ENCODE peak calls at places on chromosome 5, in four cellular contexts. J, Z, I and S are unnamed samples.

GRCh38 chr5:164608507-164608906 is 1103.1 kb downstream of the MAT2B start:
- DNase-seq in Z (no peak), I (no peak), J (no peak), S (no peak)

GRCh38 chr5:132050136-132050535 is 10.3 kb upstream of the IL3 start:
- DNase-seq in J (no peak), Z (no peak), I (peak; percentile 8), S (no peak)

GRCh38 chr5:9604416-9604815 is 25.7 kb downstream of the TAS2R1 start:
- DNase-seq in J (no peak), I (no peak), Z (no peak), S (no peak)

GRCh38 chr5:57816108-57816507 is 333.5 kb upstream of the ACTBL2 start:
- DNase-seq in Z (no peak), J (no peak), I (no peak), S (peak; percentile 82)

GRCh38 chr5:135094339-135095051 is 60.5 kb upstream of the PITX1 start:
- DNase-seq in Z (no peak), I (no peak), J (no peak), S (no peak)

GRCh38 chr5:151082976-151083651 is 2.3 kb upstream of the TNIP1 start:
- DNase-seq in I (no peak), Z (peak; percentile 33), J (no peak), S (no peak)

GRCh38 chr5:115423541-115423940 is 121.0 kb downstream of the FEM1C start:
- DNase-seq in I (peak; percentile 17), Z (no peak), J (no peak), S (no peak)

GRCh38 chr5:173328896-173329369 is 719 bp upstream of the STC2 start:
- DNase-seq in J (peak; percentile 90), I (no peak), Z (no peak), S (no peak)

GRCh38 chr5:42749020-42749419 is 7.6 kb upstream of the CCDC152 start:
- DNase-seq in I (no peak), J (no peak), Z (no peak), S (no peak)

GRCh38 chr5:66666778-66667177 is 70.6 kb downstream of the MAST4 start:
- DNase-seq in I (no peak), J (no peak), Z (no peak), S (no peak)

GRCh38 chr5:6899215-6899614 is 186.0 kb downstream of the TENT4A start:
- DNase-seq in J (no peak), I (no peak), Z (no peak), S (no peak)

GRCh38 chr5:169577966-169578365 is 5.6 kb upstream of the SPDL1 start:
- DNase-seq in J (peak; percentile 53), Z (peak; percentile 12), I (no peak), S (no peak)

GRCh38 chr5:168073991-168074800 is 217.2 kb upstream of the WWC1 start:
- DNase-seq in Z (no peak), I (no peak), J (no peak), S (no peak)

GRCh38 chr5:148932355-148932935 is 106.0 kb downstream of the ADRB2 start:
- DNase-seq in I (no peak), Z (no peak), J (peak; percentile 19), S (no peak)

GRCh38 chr5:12837592-12837991 is 933.3 kb upstream of the CTNND2 start:
- DNase-seq in I (no peak), Z (no peak), J (no peak), S (no peak)

GRCh38 chr5:159582756-159583523 is 252.7 kb upstream of the IL12B start:
- DNase-seq in I (no peak), J (no peak), Z (no peak), S (no peak)

GRCh38 chr5:78659714-78660113 is 11.1 kb upstream of the LHFPL2 start:
- DNase-seq in I (no peak), J (no peak), Z (no peak), S (no peak)

GRCh38 chr5:41747291-41747690 is 122.9 kb downstream of the OXCT1 start:
- DNase-seq in J (no peak), I (no peak), Z (no peak), S (no peak)

GRCh38 chr5:175282611-175283225 is 161.3 kb downstream of the DRD1 start:
- DNase-seq in J (no peak), I (no peak), Z (no peak), S (no peak)

GRCh38 chr5:73818357-73818756 is 192.4 kb downstream of the ARHGEF28 start:
- DNase-seq in I (no peak), Z (no peak), J (no peak), S (peak; percentile 47)

GRCh38 chr5:53934126-53934856 is 373.9 kb downstream of the NDUFS4 start:
- DNase-seq in Z (no peak), I (no peak), J (no peak), S (no peak)

GRCh38 chr5:411728-412127 is 31.2 kb upstream of the EXOC3 start:
- DNase-seq in Z (no peak), I (no peak), J (peak; percentile 44), S (no peak)

GRCh38 chr5:177071671-177072385 is 14.9 kb upstream of the FGFR4 start:
- DNase-seq in J (peak; percentile 92), I (peak; percentile 54), Z (peak; percentile 91), S (peak; percentile 69)
- TF ChIP-seq CTCF in J (peak; percentile 91), I (peak; percentile 87), Z (peak; percentile 97), S (peak; percentile 95)

DNA sequence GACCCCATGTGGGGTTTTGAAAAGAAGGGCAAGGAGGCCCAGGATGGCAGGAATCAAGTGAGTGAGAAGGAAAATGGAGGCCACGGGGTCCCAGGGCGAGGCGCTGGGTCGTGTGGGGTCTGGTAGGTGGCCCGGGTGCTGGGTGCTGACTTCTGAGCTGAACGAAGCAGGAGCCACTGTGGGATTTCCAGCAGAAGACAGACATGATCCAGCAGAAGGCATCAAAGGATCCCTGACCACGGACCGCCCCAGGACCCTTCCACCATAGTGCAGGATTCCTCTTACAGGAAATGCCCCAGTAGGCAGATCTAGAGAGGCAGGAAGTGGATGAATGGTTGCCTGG is 106.7 kb downstream of the ADAMTS2 start:
- DNase-seq in I (peak; percentile 7), Z (no peak), J (peak; percentile 17), S (no peak)
- H3K27ac ChIP-seq in I (no peak overlapping the region), Z (no peak overlapping the region), J (no peak overlapping the region), S (no peak overlapping the region)

GRCh38 chr5:75450069-75450468 is 61.4 kb downstream of the CERT1 start:
- DNase-seq in J (no peak), Z (no peak), I (no peak), S (no peak)
- H3K9me3 ChIP-seq in J (peaks cover 20% of the 10 kb centered on the region), Z (peaks cover 25% of the 10 kb centered on the region), I (no peaks in the 10 kb centered on the region), S (peaks cover 3% of the 10 kb centered on the region)

GRCh38 chr5:62144395-62145022 is 161.5 kb upstream of the KIF2A start:
- DNase-seq in Z (no peak), J (no peak), I (no peak), S (no peak)

GRCh38 chr5:62138607-62139006 is 167.4 kb upstream of the KIF2A start:
- DNase-seq in I (no peak), J (peak; percentile 86), Z (no peak), S (no peak)

GRCh38 chr5:62139741-62140140 is 166.3 kb upstream of the KIF2A start:
- DNase-seq in I (no peak), J (no peak), Z (no peak), S (no peak)

GRCh38 chr5:62142351-62142750 is 163.7 kb upstream of the KIF2A start:
- DNase-seq in Z (no peak), J (no peak), I (no peak), S (no peak)

GRCh38 chr5:62143268-62144229 is 162.5 kb upstream of the KIF2A start:
- DNase-seq in I (no peak), J (peak; percentile 44), Z (peak; percentile 6), S (no peak)
- TF ChIP-seq CTCF in I (peak; percentile 22), J (peak; percentile 84), Z (peak; percentile 84), S (peak; percentile 54)

GRCh38 chr5:157730900-157731271 is 334 bp upstream of the THG1L start:
- DNase-seq in J (no peak), I (no peak), Z (no peak), S (no peak)
- H3K27ac ChIP-seq in J (no peak overlapping the region), I (peak overlapping the region; percentile 93), Z (peak overlapping the region; percentile 88), S (peak overlapping the region; percentile 88)

GRCh38 chr5:158207733-158208132 is 348.8 kb upstream of the CLINT1 start:
- DNase-seq in I (no peak), Z (no peak), J (no peak), S (no peak)
- H3K9me3 ChIP-seq in I (no peaks in the 10 kb centered on the region), Z (no peaks in the 10 kb centered on the region), J (no peaks in the 10 kb centered on the region), S (no peaks in the 10 kb centered on the region)

DNA sequence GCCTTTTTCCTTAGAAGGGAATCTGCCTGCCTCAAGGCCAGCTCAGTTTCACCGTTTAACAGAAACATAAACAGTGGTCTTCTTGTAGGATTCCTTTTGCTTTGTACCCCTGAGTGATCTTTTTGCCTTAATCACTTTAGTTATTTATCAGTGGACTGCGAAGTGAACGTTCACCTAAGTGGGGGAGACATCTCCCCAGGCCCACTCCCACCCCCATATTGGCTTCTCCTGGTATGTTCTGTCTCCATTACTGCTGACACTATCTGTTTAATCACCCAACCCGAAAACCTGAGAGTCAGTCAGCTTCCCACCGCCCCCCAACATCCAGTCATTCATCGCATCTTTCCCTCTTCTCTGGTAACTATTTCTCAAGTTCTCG is 1.4 kb downstream of the SKP2 start:
- DNase-seq in I (no peak), Z (no peak), J (no peak), S (no peak)
- TF ChIP-seq CTCF in I (no peak), Z (no peak), J (no peak), S (no peak)

DNA sequence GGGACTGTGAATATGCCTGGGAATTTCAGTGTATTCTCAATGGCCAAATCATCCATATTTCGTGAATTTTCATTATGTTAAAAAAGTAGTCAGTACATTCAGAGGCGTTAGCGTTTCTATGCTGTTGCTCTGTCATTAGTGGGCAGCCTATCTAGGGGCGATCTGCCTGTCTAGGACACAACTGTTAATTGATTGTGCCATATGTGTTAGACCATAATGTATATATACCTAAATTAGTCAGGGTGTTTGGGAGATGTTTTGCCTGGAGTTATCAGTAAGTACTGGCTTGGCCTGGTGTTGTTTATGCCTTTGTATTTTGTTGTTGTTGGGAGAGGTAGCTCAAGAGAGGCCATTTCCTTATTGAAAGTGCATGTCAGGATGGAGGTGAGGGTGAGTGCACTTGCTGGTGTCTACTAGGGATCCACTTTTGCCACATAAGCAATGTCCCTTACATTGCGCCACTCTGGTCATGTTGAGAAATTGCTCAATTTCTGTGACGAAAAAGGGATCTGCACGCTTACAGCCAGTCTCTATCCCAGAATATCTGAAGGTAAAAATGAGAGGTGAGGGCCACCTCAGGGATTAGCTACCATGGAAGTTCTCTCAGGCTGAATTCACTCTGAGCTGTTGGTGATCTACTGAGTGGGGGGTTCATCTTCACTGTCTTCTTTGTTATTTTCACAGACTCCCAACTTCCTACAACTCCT is 123.3 kb downstream of the ST8SIA4 start:
- DNase-seq in J (no peak), I (no peak), Z (peak; percentile 25), S (no peak)
- H3K27ac ChIP-seq in J (no peak overlapping the region), I (no peak overlapping the region), Z (peak overlapping the region; percentile 60), S (no peak overlapping the region)

DNA sequence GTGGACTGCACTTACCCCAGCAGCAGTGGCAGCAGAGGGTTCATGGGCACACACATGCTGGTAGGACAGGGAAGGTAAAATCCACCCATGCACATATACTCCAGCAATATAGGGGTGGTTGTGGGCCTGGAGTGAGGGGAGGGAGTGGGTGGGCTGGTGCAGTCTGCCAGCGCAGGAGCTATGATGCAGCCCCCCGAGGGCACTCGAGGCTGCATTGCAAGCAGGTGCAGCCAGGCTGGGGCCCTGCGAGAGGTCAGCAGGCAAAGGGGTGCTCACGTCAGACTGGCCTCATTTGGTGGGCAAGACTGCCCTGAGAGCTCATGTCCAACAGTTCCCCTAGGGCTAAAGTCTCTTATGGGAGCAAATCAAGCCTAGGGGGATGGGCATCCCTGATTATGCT is 32.4 kb upstream of the PCDHA1 start:
- DNase-seq in Z (no peak), I (no peak), J (no peak), S (no peak)
- H3K9me3 ChIP-seq in Z (peaks cover 10% of the 10 kb centered on the region), I (no peaks in the 10 kb centered on the region), J (peaks cover 25% of the 10 kb centered on the region), S (peaks cover 18% of the 10 kb centered on the region)